ENCODE peak calls at places on chromosomes 11 and 22, in nine cellular contexts. N is H9; C is WTC11; P is OCI-LY7; I is endodermal cell; G is CD4-positive, alpha-beta T cell; O is suprapubic skin; Z is osteocyte; T is pancreas. L is an unnamed sample.

GRCh38 chr11:1876361-1877063 is 15.2 kb downstream of the PRR33 start:
- DNase-seq in N (peak; percentile 77), C (peak; percentile 77), P (peak; percentile 18), I (peak; percentile 83), G (no peak), O (peak; percentile 86), Z (no peak), T (peak; percentile 82), L (peak; percentile 83)

GRCh38 chr11:66677599-66678375 is at the start of gene RBM4B:
- DNase-seq in N (peak; percentile 98), C (peak; percentile 98), P (peak; percentile 97), I (peak; percentile 99), G (peak; percentile 96), O (peak; percentile 99), Z (peak; percentile 99), T (peak; percentile 96), L (peak; percentile 99)

GRCh38 chr11:72238492-72239295 is 5.3 kb downstream of the PHOX2A start:
- DNase-seq in N (peak; percentile 48), C (peak; percentile 34), P (no peak), I (peak; percentile 53), G (no peak), O (no peak), Z (no peak), T (peak; percentile 53), L (no peak)

GRCh38 chr22:41831828-41832552 is 915 bp upstream of the SREBF2 start:
- DNase-seq in N (no peak), C (no peak), P (no peak), I (no peak), G (no peak), O (no peak), Z (no peak), T (no peak), L (no peak)

GRCh38 chr11:119229736-119230135 is 23.6 kb downstream of the CBL start:
- DNase-seq in N (no peak), C (no peak), P (no peak), I (no peak), G (no peak), O (no peak), Z (no peak), T (no peak), L (no peak)

GRCh38 chr11:66734215-66734614 is 5.2 kb upstream of the SPTBN2 start:
- DNase-seq in N (no peak), C (no peak), P (no peak), I (no peak), G (no peak), O (no peak), Z (no peak), T (no peak), L (no peak)

GRCh38 chr22:24140357-24140756 is 40.9 kb upstream of the SUSD2 start:
- DNase-seq in N (no peak), C (no peak), P (no peak), I (no peak), G (no peak), O (no peak), Z (no peak), T (no peak), L (no peak)

GRCh38 chr22:23251445-23252093 is 71.3 kb downstream of the BCR start:
- DNase-seq in N (no peak), C (no peak), P (no peak), I (no peak), G (no peak), O (no peak), Z (no peak), T (no peak), L (no peak)

GRCh38 chr11:77518471-77518870 is 44.6 kb upstream of the PAK1 start:
- DNase-seq in N (no peak), C (no peak), P (no peak), I (no peak), G (no peak), O (no peak), Z (no peak), T (no peak), L (no peak)

GRCh38 chr22:45226681-45227186 is 14.0 kb downstream of the KIAA0930 start:
- DNase-seq in N (peak; percentile 18), C (no peak), P (no peak), I (peak; percentile 28), G (no peak), O (no peak), Z (no peak), T (no peak), L (no peak)

GRCh38 chr11:6746086-6746618 is 25.6 kb downstream of the OR2AG2 start:
- DNase-seq in N (no peak), C (no peak), P (peak; percentile 73), I (no peak), G (peak; percentile 37), O (no peak), Z (no peak), T (no peak), L (no peak)

GRCh38 chr11:109772846-109773400 is 320.3 kb upstream of the ZC3H12C start:
- DNase-seq in N (no peak), C (no peak), P (no peak), I (no peak), G (no peak), O (no peak), Z (no peak), T (no peak), L (peak; percentile 18)

GRCh38 chr11:6576471-6577373 is 26.7 kb downstream of the RRP8 start:
- DNase-seq in N (no peak), C (no peak), P (no peak), I (no peak), G (no peak), O (no peak), Z (peak; percentile 44), T (no peak), L (no peak)

GRCh38 chr22:49768077-49768476 is 59.6 kb downstream of the BRD1 start:
- DNase-seq in N (no peak), C (no peak), P (no peak), I (peak; percentile 28), G (no peak), O (peak; percentile 53), Z (no peak), T (peak; percentile 51), L (no peak)

GRCh38 chr11:62880803-62881578 is at the start of gene SLC3A2:
- DNase-seq in N (peak; percentile 92), C (peak; percentile 87), P (peak; percentile 89), I (peak; percentile 97), G (peak; percentile 80), O (peak; percentile 92), Z (peak; percentile 91), T (peak; percentile 93), L (peak; percentile 90)

DNA sequence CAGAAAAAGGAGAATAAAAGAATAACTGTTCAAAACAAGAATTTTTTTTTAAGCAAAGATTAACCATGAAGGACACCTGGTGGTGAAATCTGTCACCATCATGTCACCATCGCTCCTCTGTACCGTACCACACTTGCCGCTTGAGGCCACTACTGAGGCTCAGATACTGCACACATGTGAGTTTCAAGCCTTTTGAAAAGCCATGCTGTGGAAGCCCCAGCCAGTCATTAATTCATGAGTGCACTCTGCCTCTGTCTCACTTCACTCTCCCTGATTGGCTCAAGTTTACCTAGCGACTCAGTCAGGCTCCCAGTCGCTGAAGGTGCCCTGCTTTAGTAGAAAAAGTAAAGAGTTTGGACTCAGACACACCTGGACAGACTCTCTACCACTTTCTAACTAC is 6.6 kb upstream of the MS4A12 start:
- DNase-seq in N (peak; percentile 74), C (peak; percentile 57), P (peak; percentile 95), I (peak; percentile 80), G (no peak), O (no peak), Z (no peak), T (no peak), L (peak; percentile 19)
- TF ChIP-seq CTCF in N (peak; percentile 87), C (no peak), P (peak; percentile 100), I (peak; percentile 89), G (no peak), O (no peak), Z (peak; percentile 46), T (peak; percentile 30), L (peak; percentile 58)

GRCh38 chr11:61482513-61482912 is 26.0 kb upstream of the LRRC10B start:
- DNase-seq in N (peak; percentile 89), C (peak; percentile 90), P (peak; percentile 15), I (peak; percentile 95), G (peak; percentile 10), O (no peak), Z (no peak), T (peak; percentile 68), L (peak; percentile 85)
- TF ChIP-seq CTCF in N (peak; percentile 89), C (peak; percentile 80), P (peak; percentile 73), I (peak; percentile 87), G (no peak), O (peak; percentile 40), Z (peak; percentile 47), T (peak; percentile 10), L (peak; percentile 79)

DNA sequence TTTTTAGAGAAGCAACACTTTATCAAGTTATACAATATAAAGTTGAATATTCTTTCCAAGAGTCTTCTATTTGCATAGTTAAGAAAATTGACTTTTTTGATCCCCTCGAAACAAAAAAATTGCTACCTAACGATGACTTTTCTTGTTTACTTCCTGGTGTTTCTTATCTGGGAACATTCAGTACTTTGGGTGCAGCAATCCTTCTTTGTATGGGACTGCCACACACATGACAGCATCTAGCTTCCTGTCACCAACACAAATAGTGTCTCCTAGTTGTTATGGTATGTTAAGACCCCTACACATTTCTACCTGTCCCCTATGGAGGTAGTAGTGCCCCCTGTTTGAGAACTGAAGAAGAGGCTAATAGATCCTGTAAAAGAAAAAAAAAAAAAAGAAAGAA is 841.7 kb upstream of the FAT3 start:
- DNase-seq in N (no peak), C (no peak), P (no peak), I (no peak), G (no peak), O (no peak), Z (no peak), T (no peak), L (no peak)
- TF ChIP-seq CTCF in N (no peak), C (no peak), P (no peak), I (no peak), G (no peak), O (no peak), Z (no peak), T (no peak), L (no peak)

DNA sequence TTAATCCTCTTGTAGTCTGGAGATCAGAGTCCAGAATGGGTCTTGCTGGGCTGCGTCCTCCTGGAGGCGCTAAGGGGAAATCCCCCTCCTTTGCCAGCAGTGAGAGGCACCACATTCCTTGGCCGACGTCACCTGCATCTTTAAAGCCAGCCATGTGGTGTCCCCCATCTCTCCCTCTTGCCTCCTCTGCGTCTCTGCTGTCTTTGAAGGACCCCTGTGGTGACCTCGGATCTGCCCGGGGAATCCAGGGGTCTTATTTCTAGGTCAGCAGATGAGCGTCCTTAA is 27.2 kb upstream of the PARVB start:
- DNase-seq in N (peak; percentile 63), C (peak; percentile 35), P (no peak), I (peak; percentile 76), G (no peak), O (no peak), Z (no peak), T (no peak), L (no peak)
- TF ChIP-seq CTCF in N (no peak), C (no peak), P (no peak), I (peak; percentile 42), G (no peak), O (no peak), Z (no peak), T (no peak), L (no peak)

GRCh38 chr11:117187007-117187406 is 8.5 kb downstream of the SIDT2 start:
- DNase-seq in N (no peak), C (no peak), P (no peak), I (peak; percentile 29), G (no peak), O (no peak), Z (no peak), T (peak; percentile 46), L (peak; percentile 6)
- TF ChIP-seq CTCF in N (no peak), C (no peak), P (no peak), I (no peak), G (no peak), O (no peak), Z (no peak), T (no peak), L (no peak)

L was measured in glutamatergic neuron.